ENCODE peak calls at places on chromosomes 5 and 9, in eight cellular contexts. F, B, C, M, Q, O, P and E are unnamed samples.
A peak's percentile ranks its signal among the peaks of the same experiment; 100 is the strongest.

GRCh38 chr9:114777841-114778240 is 28.0 kb downstream of the TNFSF15 start:
- DNase-seq in C (no peak), O (no peak), F (no peak), Q (no peak), B (no peak), M (peak; percentile 28), P (no peak), E (no peak)

GRCh38 chr9:97559111-97559514 is 57.6 kb downstream of the TMOD1 start:
- DNase-seq in Q (no peak), P (no peak), C (peak; percentile 72), M (peak; percentile 6), O (no peak), F (no peak), B (no peak), E (no peak)

GRCh38 chr5:32027093-32027716 is 146.9 kb downstream of the GOLPH3 start:
- DNase-seq in M (peak; percentile 40), F (peak; percentile 52), P (no peak), O (peak; percentile 14), B (no peak), C (no peak), Q (no peak), E (no peak)

GRCh38 chr9:109010676-109011655 is 2.3 kb downstream of the CTNNAL1 start:
- DNase-seq in O (peak; percentile 94), C (no peak), B (peak; percentile 19), F (peak; percentile 76), Q (no peak), P (no peak), M (peak; percentile 80), E (peak; percentile 55)

GRCh38 chr5:80565330-80565729 is 4.8 kb downstream of the ANKRD34B start:
- DNase-seq in F (no peak), B (no peak), M (no peak), O (no peak), P (no peak), C (no peak), Q (no peak), E (no peak)

GRCh38 chr5:56259002-56259511 is 25.9 kb upstream of the ANKRD55 start:
- DNase-seq in Q (no peak), O (peak; percentile 96), M (peak; percentile 95), P (no peak), C (no peak), F (peak; percentile 96), B (no peak), E (no peak)

GRCh38 chr9:129063061-129063460 is 17.9 kb upstream of the DOLPP1 start:
- DNase-seq in O (no peak), M (no peak), P (no peak), B (no peak), Q (no peak), F (no peak), C (no peak), E (no peak)

GRCh38 chr5:179852993-179853547 is 5.5 kb downstream of the MRNIP start:
- DNase-seq in P (no peak), F (no peak), C (no peak), M (no peak), O (no peak), B (peak; percentile 33), Q (no peak), E (no peak)

GRCh38 chr5:142551242-142552067 is 134.4 kb downstream of the FGF1 start:
- DNase-seq in Q (peak; percentile 62), M (peak; percentile 63), C (no peak), P (no peak), O (no peak), F (no peak), B (no peak), E (no peak)

GRCh38 chr5:380701-381309 is 59.3 kb downstream of the AHRR start:
- DNase-seq in P (no peak), M (peak; percentile 65), B (peak; percentile 4), O (no peak), F (no peak), C (peak; percentile 29), Q (peak; percentile 15), E (no peak)

GRCh38 chr5:60352992-60353391 is 347.0 kb downstream of the DEPDC1B start:
- DNase-seq in Q (no peak), B (peak; percentile 38), C (no peak), M (no peak), F (no peak), O (no peak), P (peak; percentile 80), E (no peak)

DNA sequence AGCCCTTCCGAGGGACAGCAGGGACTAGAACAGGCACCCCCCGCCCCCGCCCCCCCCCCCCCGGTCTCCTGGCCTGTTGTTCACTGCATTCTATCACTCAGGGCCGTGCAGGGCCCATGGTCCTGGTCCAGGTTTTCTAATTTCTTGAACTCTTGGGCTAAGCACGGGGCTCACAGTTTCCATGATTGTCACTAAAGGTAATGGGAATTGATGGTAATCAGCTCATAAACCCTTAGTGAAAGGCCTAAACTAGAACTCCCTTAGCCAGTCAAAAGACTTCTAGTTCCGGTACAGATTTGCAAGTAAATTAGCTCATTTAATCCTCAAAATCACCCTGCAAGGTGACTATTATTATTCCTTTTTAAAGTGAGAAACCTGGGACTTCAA is 14.7 kb upstream of the PWWP2A start:
- DNase-seq in B (no peak), P (no peak), C (no peak), F (no peak), Q (no peak), O (no peak), M (no peak), E (no peak)
- H3K27ac ChIP-seq in B (no peak overlapping the region), P (no peak overlapping the region), C (peak overlapping the region; percentile 87), F (no peak overlapping the region), Q (no peak overlapping the region), O (no peak overlapping the region), M (peak overlapping the region; percentile 68), E (no peak overlapping the region)

GRCh38 chr5:67972027-67972822 is 243.3 kb upstream of the PIK3R1 start:
- DNase-seq in O (peak; percentile 25), F (no peak), Q (no peak), M (no peak), B (no peak), P (no peak), C (no peak), E (no peak)
- H3K27ac ChIP-seq in O (no peak overlapping the region), F (no peak overlapping the region), Q (peak overlapping the region; percentile 52), M (no peak overlapping the region), B (peak overlapping the region; percentile 32), P (no peak overlapping the region), C (peak overlapping the region; percentile 59), E (no peak overlapping the region)

GRCh38 chr5:39109616-39110015 is 35.4 kb upstream of the RICTOR start:
- DNase-seq in M (no peak), B (no peak), O (no peak), Q (no peak), P (no peak), C (no peak), F (no peak), E (no peak)
- H3K27ac ChIP-seq in M (no peak overlapping the region), B (no peak overlapping the region), O (no peak overlapping the region), Q (no peak overlapping the region), P (no peak overlapping the region), C (no peak overlapping the region), F (no peak overlapping the region), E (no peak overlapping the region)

GRCh38 chr9:89619739-89620138 is 14.9 kb downstream of the GADD45G start:
- DNase-seq in M (no peak), B (no peak), Q (no peak), O (no peak), F (no peak), P (no peak), C (no peak), E (no peak)
- H3K27ac ChIP-seq in M (no peak overlapping the region), B (no peak overlapping the region), Q (peak overlapping the region; percentile 87), O (no peak overlapping the region), F (no peak overlapping the region), P (no peak overlapping the region), C (no peak overlapping the region), E (no peak overlapping the region)

GRCh38 chr9:113536483-113537226 is 73.1 kb downstream of the RGS3 start:
- DNase-seq in B (no peak), O (peak; percentile 41), P (no peak), F (peak; percentile 4), Q (peak; percentile 81), M (no peak), C (peak; percentile 85), E (no peak)
- H3K27ac ChIP-seq in B (peak overlapping the region; percentile 34), O (no peak overlapping the region), P (peak overlapping the region; percentile 59), F (no peak overlapping the region), Q (no peak overlapping the region), M (no peak overlapping the region), C (peak overlapping the region; percentile 82), E (no peak overlapping the region)

GRCh38 chr9:265209-265900 is 50.7 kb downstream of the DOCK8 start:
- DNase-seq in M (no peak), Q (no peak), F (no peak), B (no peak), O (no peak), C (no peak), P (no peak), E (no peak)

GRCh38 chr9:264231-264630 is 49.6 kb downstream of the DOCK8 start:
- DNase-seq in M (no peak), P (no peak), B (no peak), Q (no peak), F (no peak), C (no peak), O (no peak), E (no peak)

GRCh38 chr9:257957-258356 is 43.3 kb downstream of the DOCK8 start:
- DNase-seq in C (no peak), Q (no peak), P (no peak), B (no peak), O (no peak), F (no peak), M (no peak), E (no peak)

GRCh38 chr9:254516-254915 is 39.9 kb downstream of the DOCK8 start:
- DNase-seq in B (no peak), Q (no peak), P (no peak), M (no peak), C (no peak), O (no peak), F (no peak), E (no peak)

DNA sequence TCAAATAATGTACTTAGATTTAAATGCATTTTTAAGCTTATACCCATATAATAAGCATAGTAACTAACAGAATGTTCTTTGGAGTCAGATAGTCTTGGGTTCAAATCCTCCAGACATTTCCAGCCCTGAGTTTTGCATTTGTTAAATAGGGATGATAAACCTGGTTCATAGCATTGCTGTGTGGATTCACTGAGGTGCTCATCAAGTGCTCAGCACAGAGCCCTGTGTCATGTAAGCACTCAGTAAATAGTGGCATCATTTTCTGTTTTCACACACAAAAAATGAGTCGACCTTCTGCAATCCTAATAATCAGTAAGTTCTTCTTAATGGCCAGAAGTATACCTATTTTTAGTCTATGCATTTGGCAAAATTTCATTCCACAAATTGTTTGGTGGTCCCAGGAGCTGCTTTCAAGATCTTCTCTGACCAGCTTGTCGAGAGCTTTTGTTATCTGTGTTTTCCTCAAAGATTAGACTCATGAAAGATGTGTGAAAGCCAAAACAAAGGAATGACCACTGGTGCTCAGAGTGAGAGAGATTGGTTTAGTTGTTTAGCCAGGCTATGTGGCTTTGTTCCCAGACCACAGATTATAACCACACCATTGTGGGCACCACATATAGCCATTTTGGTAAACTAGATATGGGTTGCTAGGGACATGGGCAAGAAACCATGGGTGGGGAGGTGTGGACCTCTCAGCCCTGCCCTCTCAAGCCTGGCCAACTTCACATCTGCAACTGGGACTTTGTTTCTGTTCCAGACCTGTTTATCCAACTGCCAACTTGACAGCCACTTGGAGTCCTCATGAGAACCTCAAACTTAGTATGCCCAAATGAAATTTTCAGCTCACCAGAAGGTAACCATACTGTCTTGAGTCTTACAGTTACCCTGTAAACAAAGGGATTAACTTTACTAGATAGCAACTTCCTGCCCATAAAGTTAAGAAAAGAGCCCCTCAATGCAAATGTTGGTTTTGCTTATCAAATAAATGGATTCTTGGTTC is 45.0 kb downstream of the DOCK8 start:
- DNase-seq in P (no peak), B (no peak), C (no peak), O (no peak), F (no peak), Q (no peak), M (no peak), E (no peak)
- H3K27ac ChIP-seq in P (no peak overlapping the region), B (no peak overlapping the region), C (no peak overlapping the region), O (no peak overlapping the region), F (no peak overlapping the region), Q (no peak overlapping the region), M (no peak overlapping the region), E (no peak overlapping the region)